ENCODE peak calls at places on chromosomes 4 and X, in four cellular contexts. Y is HepG2, A is H1, F is K562. H is an unnamed sample.

GRCh38 chrX:93177930-93178329 is 495.4 kb downstream of the NAP1L3 start:
- DNase-seq in A (no peak), Y (no peak), F (no peak), H (no peak)

GRCh38 chr4:88162636-88163035 is 4.2 kb upstream of the ABCG2 start:
- DNase-seq in A (no peak), Y (peak; percentile 66), F (no peak), H (no peak)

GRCh38 chr4:88054909-88055308 is 47.5 kb downstream of the PKD2 start:
- DNase-seq in A (no peak), Y (peak; percentile 70), F (peak; percentile 10), H (peak; percentile 17)

GRCh38 chr4:55075823-55076418 is 49.5 kb downstream of the KDR start:
- DNase-seq in A (no peak), Y (no peak), F (no peak), H (no peak)

GRCh38 chr4:123624959-123625358 is 228.4 kb downstream of the SPRY1 start:
- DNase-seq in F (no peak), A (no peak), Y (no peak), H (no peak)

GRCh38 chr4:150224896-150225591 is 146.8 kb downstream of the DCLK2 start:
- DNase-seq in A (no peak), F (no peak), Y (no peak), H (peak; percentile 88)

GRCh38 chr4:28822163-28822562 is 1898.0 kb upstream of the PCDH7 start:
- DNase-seq in F (no peak), Y (no peak), A (no peak), H (no peak)

GRCh38 chr4:177214935-177215334 is 94.7 kb upstream of the NEIL3 start:
- DNase-seq in A (no peak), Y (no peak), F (no peak), H (no peak)

GRCh38 chr4:141121101-141121500 is 12.2 kb downstream of the RNF150 start:
- DNase-seq in Y (no peak), A (no peak), F (no peak), H (no peak)

GRCh38 chr4:154421618-154422017 is 70.0 kb downstream of the DCHS2 start:
- DNase-seq in Y (no peak), A (no peak), F (no peak), H (no peak)

GRCh38 chr4:136831553-136831952 is 700.7 kb downstream of the PCDH18 start:
- DNase-seq in A (no peak), Y (no peak), F (no peak), H (peak; percentile 4)

GRCh38 chr4:148984951-148985350 is 542.7 kb upstream of the NR3C2 start:
- DNase-seq in F (no peak), A (no peak), Y (no peak), H (no peak)

GRCh38 chr4:38128478-38129451 is 168.6 kb downstream of the PTTG2 start:
- DNase-seq in Y (peak; percentile 91), A (peak; percentile 58), F (no peak), H (peak; percentile 20)

GRCh38 chrX:119423631-119424030 is 24.5 kb downstream of the SLC25A43 start:
- DNase-seq in F (no peak), A (no peak), Y (no peak), H (no peak)

GRCh38 chr4:145186719-145187118 is 6.3 kb upstream of the OTUD4 start:
- DNase-seq in Y (no peak), F (no peak), A (no peak), H (no peak)

DNA sequence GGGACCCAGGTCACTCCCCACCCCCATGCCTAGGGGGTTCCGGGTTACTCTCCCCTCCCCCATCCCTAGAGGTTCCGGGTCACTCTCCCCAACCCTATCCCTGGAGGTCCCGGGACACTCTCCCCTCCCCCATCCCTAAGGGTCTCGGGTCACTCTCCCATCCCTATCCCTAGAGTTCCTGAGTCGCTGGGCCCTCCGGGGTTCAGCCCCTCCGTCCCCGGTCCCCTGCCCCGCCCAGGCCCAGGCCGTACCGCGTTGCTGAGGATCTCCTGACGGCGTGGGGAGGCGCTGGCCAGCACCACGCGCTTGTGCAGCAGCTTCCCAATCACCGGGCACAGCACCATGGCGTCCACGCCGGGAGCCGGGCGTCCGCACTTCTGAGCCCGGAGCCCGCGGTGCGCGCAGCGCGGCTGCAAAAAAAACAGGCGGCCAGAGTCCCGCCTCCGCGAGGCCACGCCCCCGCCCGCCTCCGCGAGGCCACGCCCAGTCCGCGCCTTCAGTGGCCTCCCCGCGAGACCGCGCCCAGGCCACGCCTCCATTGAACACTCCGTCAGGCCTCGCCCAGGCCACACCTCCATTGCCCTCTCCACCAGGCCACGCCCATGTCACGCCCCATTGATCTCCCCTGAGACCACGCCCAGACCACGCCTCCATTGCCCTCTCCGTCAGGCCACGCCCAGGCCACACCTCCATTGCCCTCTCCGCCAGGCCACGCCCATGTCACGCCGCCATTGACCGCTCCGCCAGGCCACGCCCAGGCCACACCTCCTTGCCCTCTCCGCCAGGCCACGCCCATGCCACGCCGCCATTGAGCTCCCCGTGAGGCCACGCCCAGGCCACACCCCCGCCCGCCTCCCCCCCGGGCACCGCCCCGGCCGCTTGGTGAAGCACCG is at the start of gene ASMTL:
- DNase-seq in F (peak; percentile 94), Y (peak; percentile 93), A (peak; percentile 100), H (peak; percentile 100)
- TF ChIP-seq RNF2 in F (no peak), Y (no peak), A (no peak), H (no peak)

DNA sequence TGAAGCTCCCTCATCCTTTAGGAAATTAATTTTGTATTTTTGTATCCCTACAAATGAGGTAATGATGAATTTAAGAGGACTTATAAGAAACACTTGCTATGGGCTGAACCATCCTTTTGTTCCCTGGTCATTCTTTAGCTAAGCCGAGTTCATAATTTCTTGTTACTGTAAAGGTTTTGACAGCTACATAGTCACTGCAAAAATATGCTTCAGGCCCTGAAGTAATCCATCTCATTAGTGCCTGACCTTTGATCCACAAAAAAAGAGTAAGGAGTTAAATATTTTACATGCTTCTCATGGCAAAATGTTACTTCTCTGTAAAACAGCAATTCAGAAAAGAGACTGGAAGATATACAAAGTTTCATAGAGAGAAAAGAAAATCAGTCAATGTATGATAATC is 290.6 kb upstream of the SLIT2 start:
- DNase-seq in A (no peak), F (no peak), Y (no peak), H (no peak)
- TF ChIP-seq RFX5 in A (no peak), F (no peak), Y (no peak), H (no peak)

GRCh38 chr4:25865586-25865985 is 2.8 kb upstream of the SEL1L3 start:
- DNase-seq in A (no peak), F (peak; percentile 60), Y (no peak), H (peak; percentile 49)

GRCh38 chr4:25867781-25868180 is 5.0 kb upstream of the SEL1L3 start:
- DNase-seq in F (no peak), A (no peak), Y (no peak), H (no peak)

GRCh38 chr4:25873632-25874129 is 10.9 kb upstream of the SEL1L3 start:
- DNase-seq in A (no peak), F (no peak), Y (no peak), H (no peak)

GRCh38 chr4:25872851-25873631 is 10.3 kb upstream of the SEL1L3 start:
- DNase-seq in Y (no peak), A (no peak), F (no peak), H (no peak)

GRCh38 chr4:25870081-25870480 is 7.3 kb upstream of the SEL1L3 start:
- DNase-seq in F (no peak), Y (no peak), A (no peak), H (no peak)
- TF ChIP-seq RNF2 in F (no peak), Y (no peak), A (no peak), H (no peak)

GRCh38 chr4:14568356-14568755 is 433.9 kb upstream of the CPEB2 start:
- DNase-seq in F (no peak), A (no peak), Y (no peak), H (no peak)
- TF ChIP-seq RFX5 in F (no peak), A (no peak), Y (no peak), H (no peak)

GRCh38 chrX:12894074-12894691 is 12.2 kb upstream of the TLR8 start:
- DNase-seq in Y (peak; percentile 28), A (no peak), F (peak; percentile 25), H (peak; percentile 33)

GRCh38 chrX:12891167-12891566 is 15.3 kb upstream of the TLR8 start:
- DNase-seq in F (no peak), A (no peak), Y (no peak), H (no peak)

GRCh38 chrX:12895856-12896255 is 10.6 kb upstream of the TLR8 start:
- DNase-seq in Y (no peak), F (no peak), A (no peak), H (no peak)

GRCh38 chrX:12890467-12890866 is 16.0 kb upstream of the TLR8 start:
- DNase-seq in A (no peak), Y (no peak), F (no peak), H (no peak)

GRCh38 chrX:12891915-12892506 is 14.4 kb upstream of the TLR8 start:
- DNase-seq in A (no peak), Y (no peak), F (no peak), H (no peak)
- TF ChIP-seq RNF2 in A (no peak), Y (no peak), F (no peak), H (no peak)

GRCh38 chr4:20997886-20998285 is 297.6 kb downstream of the PACRGL start:
- DNase-seq in A (no peak), F (no peak), Y (no peak), H (no peak)

GRCh38 chr4:20995591-20995990 is 295.3 kb downstream of the PACRGL start:
- DNase-seq in Y (no peak), F (no peak), A (no peak), H (no peak)

GRCh38 chr4:20992002-20992401 is 291.7 kb downstream of the PACRGL start:
- DNase-seq in A (no peak), Y (no peak), F (no peak), H (no peak)

GRCh38 chr4:20995015-20995414 is 294.8 kb downstream of the PACRGL start:
- DNase-seq in A (no peak), F (no peak), Y (no peak), H (no peak)
- TF ChIP-seq RFX5 in A (no peak), F (no peak), Y (no peak), H (no peak)

DNA sequence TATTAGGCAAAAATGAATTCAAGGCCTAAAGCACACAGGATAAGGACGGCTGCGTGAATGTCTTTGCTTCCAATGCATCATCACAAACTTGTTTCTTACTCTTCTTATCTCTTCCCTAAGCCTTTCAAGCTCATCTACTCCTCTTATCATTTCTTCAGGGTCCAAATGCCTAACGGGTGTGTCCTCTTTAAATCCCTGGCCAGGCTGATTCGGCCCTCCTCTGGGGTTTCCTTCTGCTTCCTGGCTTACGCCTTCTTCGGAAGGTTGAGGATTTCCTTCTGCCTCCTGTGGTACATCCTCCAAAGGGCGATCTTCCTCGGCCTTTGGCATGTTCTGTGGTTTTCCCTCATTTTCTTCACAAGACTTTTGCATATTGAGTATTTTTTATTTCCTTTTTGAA is 1.3 kb downstream of the TCEAL8 start:
- DNase-seq in A (no peak), Y (no peak), F (peak; percentile 12), H (no peak)
- TF ChIP-seq RNF2 in A (no peak), Y (no peak), F (no peak), H (no peak)

H was measured in A549.